ENCODE peak calls at places on chromosomes 6 and 20, in five cellular contexts. L, Z, K, Q and G are unnamed samples.

GRCh38 chr6:150418825-150419594 is 50.2 kb downstream of the IYD start:
- DNase-seq in Q (peak), K (peak), Z (peak), L (peak), G (no peak)

GRCh38 chr6:37761872-37762271 is 57.7 kb upstream of the ZFAND3 start:
- DNase-seq in Z (no peak), L (no peak), K (no peak), Q (no peak), G (no peak)

GRCh38 chr6:15461127-15461944 is 201.5 kb downstream of the DTNBP1 start:
- DNase-seq in L (no peak), Z (no peak), K (no peak), Q (no peak), G (no peak)

GRCh38 chr6:159616456-159616855 is 76.6 kb downstream of the SOD2 start:
- DNase-seq in K (no peak), L (no peak), Z (no peak), Q (no peak), G (no peak)

GRCh38 chr6:38143191-38144154 is 323.9 kb downstream of the ZFAND3 start:
- DNase-seq in K (peak), Q (no peak), L (peak), Z (peak), G (no peak)

GRCh38 chr20:59832406-59833156 is 100.9 kb downstream of the SYCP2 start:
- DNase-seq in L (no peak), Q (no peak), K (no peak), Z (no peak), G (no peak)

GRCh38 chr6:36958775-36959554 is 4.4 kb downstream of the PI16 start:
- DNase-seq in Z (no peak), K (no peak), L (no peak), Q (no peak), G (no peak)

GRCh38 chr6:125865015-125865414 is 74.3 kb downstream of the NCOA7 start:
- DNase-seq in L (no peak), K (peak), Z (no peak), Q (no peak), G (no peak)

GRCh38 chr6:106572436-106572835 is 56.9 kb downstream of the RTN4IP1 start:
- DNase-seq in L (no peak), Q (no peak), K (no peak), Z (no peak), G (no peak)

GRCh38 chr6:4668271-4669179 is 107.7 kb upstream of the CDYL start:
- DNase-seq in Z (peak), L (peak), Q (no peak), K (no peak), G (peak)

GRCh38 chr20:43724383-43724782 is 2.4 kb downstream of the GTSF1L start:
- DNase-seq in Q (no peak), Z (no peak), L (no peak), K (no peak), G (no peak)

GRCh38 chr6:170545405-170545804 is 7.7 kb downstream of the PSMB1 start:
- DNase-seq in K (no peak), Q (no peak), Z (no peak), L (no peak), G (no peak)